ENCODE peak calls at places on chromosome 13, in eight cellular contexts. One of them, this sample, is unnamed.

GRCh38 chr13:35978607-35979316 is 152.4 kb downstream of the DCLK1 start:
- DNase-seq in CD8-positive, alpha-beta T cell: no peak
- DNase-seq in ascending aorta: no peak
- DNase-seq in AG04450: no peak
- DNase-seq in heart right ventricle: peak; percentile 57
- DNase-seq in Caco-2: no peak
- DNase-seq in cardiac muscle cell: peak; percentile 55
- DNase-seq in aorta: no peak
- DNase-seq in this sample: no peak

GRCh38 chr13:99542788-99543406 is 41.6 kb downstream of the TM9SF2 start:
- DNase-seq in Caco-2: no peak
- DNase-seq in cardiac muscle cell: no peak
- DNase-seq in AG04450: no peak
- DNase-seq in aorta: no peak
- DNase-seq in CD8-positive, alpha-beta T cell: peak; percentile 25
- DNase-seq in heart right ventricle: no peak
- DNase-seq in ascending aorta: no peak
- DNase-seq in this sample: no peak

GRCh38 chr13:46761866-46762265 is 35.1 kb downstream of the ESD start:
- DNase-seq in ascending aorta: no peak
- DNase-seq in heart right ventricle: no peak
- DNase-seq in cardiac muscle cell: no peak
- DNase-seq in AG04450: no peak
- DNase-seq in Caco-2: no peak
- DNase-seq in CD8-positive, alpha-beta T cell: no peak
- DNase-seq in aorta: no peak
- DNase-seq in this sample: no peak

GRCh38 chr13:114058051-114058867 is 74.2 kb downstream of the RASA3 start:
- DNase-seq in aorta: peak; percentile 50
- DNase-seq in cardiac muscle cell: no peak
- DNase-seq in AG04450: no peak
- DNase-seq in ascending aorta: no peak
- DNase-seq in heart right ventricle: no peak
- DNase-seq in Caco-2: no peak
- DNase-seq in CD8-positive, alpha-beta T cell: peak; percentile 18
- DNase-seq in this sample: no peak

GRCh38 chr13:42894765-42895181 is 97.3 kb downstream of the EPSTI1 start:
- DNase-seq in CD8-positive, alpha-beta T cell: no peak
- DNase-seq in Caco-2: no peak
- DNase-seq in aorta: no peak
- DNase-seq in ascending aorta: no peak
- DNase-seq in cardiac muscle cell: no peak
- DNase-seq in heart right ventricle: peak; percentile 75
- DNase-seq in AG04450: no peak
- DNase-seq in this sample: no peak

GRCh38 chr13:47289578-47289977 is 392.7 kb upstream of the HTR2A start:
- DNase-seq in AG04450: no peak
- DNase-seq in cardiac muscle cell: no peak
- DNase-seq in ascending aorta: no peak
- DNase-seq in aorta: no peak
- DNase-seq in Caco-2: no peak
- DNase-seq in heart right ventricle: no peak
- DNase-seq in CD8-positive, alpha-beta T cell: no peak
- DNase-seq in this sample: no peak

GRCh38 chr13:26471807-26472206 is 85.7 kb upstream of the WASF3 start:
- DNase-seq in Caco-2: no peak
- DNase-seq in heart right ventricle: no peak
- DNase-seq in cardiac muscle cell: no peak
- DNase-seq in CD8-positive, alpha-beta T cell: no peak
- DNase-seq in aorta: no peak
- DNase-seq in ascending aorta: no peak
- DNase-seq in AG04450: no peak
- DNase-seq in this sample: peak; percentile 43

GRCh38 chr13:20654156-20654555 is 49.3 kb upstream of the IL17D start:
- DNase-seq in cardiac muscle cell: no peak
- DNase-seq in ascending aorta: no peak
- DNase-seq in AG04450: no peak
- DNase-seq in aorta: no peak
- DNase-seq in Caco-2: no peak
- DNase-seq in heart right ventricle: no peak
- DNase-seq in CD8-positive, alpha-beta T cell: no peak
- DNase-seq in this sample: no peak

GRCh38 chr13:72431981-72432617 is 295.3 kb downstream of the MZT1 start:
- DNase-seq in ascending aorta: no peak
- DNase-seq in Caco-2: no peak
- DNase-seq in AG04450: no peak
- DNase-seq in CD8-positive, alpha-beta T cell: no peak
- DNase-seq in cardiac muscle cell: no peak
- DNase-seq in aorta: no peak
- DNase-seq in heart right ventricle: no peak
- DNase-seq in this sample: no peak

GRCh38 chr13:28583661-28584091 is 75.3 kb upstream of the POMP start:
- DNase-seq in heart right ventricle: no peak
- DNase-seq in CD8-positive, alpha-beta T cell: no peak
- DNase-seq in ascending aorta: no peak
- DNase-seq in Caco-2: no peak
- DNase-seq in AG04450: no peak
- DNase-seq in aorta: no peak
- DNase-seq in cardiac muscle cell: no peak
- DNase-seq in this sample: no peak

GRCh38 chr13:79648191-79648590 is 167.2 kb downstream of the NDFIP2 start:
- DNase-seq in AG04450: no peak
- DNase-seq in Caco-2: no peak
- DNase-seq in heart right ventricle: no peak
- DNase-seq in aorta: no peak
- DNase-seq in CD8-positive, alpha-beta T cell: no peak
- DNase-seq in ascending aorta: no peak
- DNase-seq in cardiac muscle cell: no peak
- DNase-seq in this sample: no peak

GRCh38 chr13:27559714-27560113 is 60.6 kb downstream of the LNX2 start:
- DNase-seq in Caco-2: no peak
- DNase-seq in ascending aorta: no peak
- DNase-seq in cardiac muscle cell: no peak
- DNase-seq in AG04450: no peak
- DNase-seq in CD8-positive, alpha-beta T cell: peak; percentile 26
- DNase-seq in aorta: no peak
- DNase-seq in heart right ventricle: no peak
- DNase-seq in this sample: no peak

GRCh38 chr13:113664751-113665581 is 2.1 kb upstream of the GRK1 start:
- DNase-seq in cardiac muscle cell: no peak
- DNase-seq in ascending aorta: no peak
- DNase-seq in heart right ventricle: no peak
- DNase-seq in AG04450: no peak
- DNase-seq in Caco-2: peak; percentile 32
- DNase-seq in CD8-positive, alpha-beta T cell: no peak
- DNase-seq in aorta: peak; percentile 26
- DNase-seq in this sample: no peak

GRCh38 chr13:95714142-95714832 is 37.3 kb downstream of the DNAJC3 start:
- DNase-seq in aorta: no peak
- DNase-seq in ascending aorta: no peak
- DNase-seq in Caco-2: no peak
- DNase-seq in heart right ventricle: no peak
- DNase-seq in CD8-positive, alpha-beta T cell: no peak
- DNase-seq in AG04450: peak; percentile 38
- DNase-seq in cardiac muscle cell: no peak
- DNase-seq in this sample: no peak

GRCh38 chr13:36736119-36736726 is 62.4 kb downstream of the SERTM1 start:
- DNase-seq in Caco-2: no peak
- DNase-seq in ascending aorta: no peak
- DNase-seq in heart right ventricle: peak; percentile 40
- DNase-seq in AG04450: peak; percentile 37
- DNase-seq in aorta: peak; percentile 51
- DNase-seq in CD8-positive, alpha-beta T cell: no peak
- DNase-seq in cardiac muscle cell: peak; percentile 79
- DNase-seq in this sample: no peak

GRCh38 chr13:30844548-30845296 is 61.3 kb upstream of the MEDAG start:
- DNase-seq in CD8-positive, alpha-beta T cell: no peak
- DNase-seq in cardiac muscle cell: no peak
- DNase-seq in AG04450: no peak
- DNase-seq in ascending aorta: no peak
- DNase-seq in heart right ventricle: no peak
- DNase-seq in Caco-2: no peak
- DNase-seq in aorta: no peak
- DNase-seq in this sample: no peak

GRCh38 chr13:44230736-44231135 is 142.9 kb upstream of the SERP2 start:
- DNase-seq in cardiac muscle cell: no peak
- DNase-seq in ascending aorta: no peak
- DNase-seq in CD8-positive, alpha-beta T cell: no peak
- DNase-seq in Caco-2: no peak
- DNase-seq in heart right ventricle: no peak
- DNase-seq in AG04450: no peak
- DNase-seq in aorta: no peak
- DNase-seq in this sample: no peak

GRCh38 chr13:73952683-73953082 is 181.5 kb downstream of the KLF12 start:
- DNase-seq in AG04450: peak; percentile 39
- DNase-seq in Caco-2: no peak
- DNase-seq in ascending aorta: no peak
- DNase-seq in aorta: no peak
- DNase-seq in heart right ventricle: no peak
- DNase-seq in CD8-positive, alpha-beta T cell: no peak
- DNase-seq in cardiac muscle cell: no peak
- DNase-seq in this sample: no peak

GRCh38 chr13:31749929-31750328 is 10.6 kb downstream of the RXFP2 start:
- DNase-seq in cardiac muscle cell: no peak
- DNase-seq in AG04450: peak; percentile 72
- DNase-seq in heart right ventricle: no peak
- DNase-seq in Caco-2: no peak
- DNase-seq in aorta: no peak
- DNase-seq in ascending aorta: no peak
- DNase-seq in CD8-positive, alpha-beta T cell: no peak
- DNase-seq in this sample: no peak

GRCh38 chr13:91813255-91813654 is 414.8 kb downstream of the GPC5 start:
- DNase-seq in CD8-positive, alpha-beta T cell: no peak
- DNase-seq in AG04450: no peak
- DNase-seq in Caco-2: no peak
- DNase-seq in heart right ventricle: peak; percentile 44
- DNase-seq in cardiac muscle cell: peak; percentile 90
- DNase-seq in aorta: no peak
- DNase-seq in ascending aorta: no peak
- DNase-seq in this sample: no peak

GRCh38 chr13:47835470-47836228 is 165.4 kb downstream of the SUCLA2 start:
- DNase-seq in AG04450: no peak
- DNase-seq in ascending aorta: no peak
- DNase-seq in heart right ventricle: no peak
- DNase-seq in cardiac muscle cell: no peak
- DNase-seq in aorta: no peak
- DNase-seq in Caco-2: no peak
- DNase-seq in CD8-positive, alpha-beta T cell: no peak
- DNase-seq in this sample: no peak

DNA sequence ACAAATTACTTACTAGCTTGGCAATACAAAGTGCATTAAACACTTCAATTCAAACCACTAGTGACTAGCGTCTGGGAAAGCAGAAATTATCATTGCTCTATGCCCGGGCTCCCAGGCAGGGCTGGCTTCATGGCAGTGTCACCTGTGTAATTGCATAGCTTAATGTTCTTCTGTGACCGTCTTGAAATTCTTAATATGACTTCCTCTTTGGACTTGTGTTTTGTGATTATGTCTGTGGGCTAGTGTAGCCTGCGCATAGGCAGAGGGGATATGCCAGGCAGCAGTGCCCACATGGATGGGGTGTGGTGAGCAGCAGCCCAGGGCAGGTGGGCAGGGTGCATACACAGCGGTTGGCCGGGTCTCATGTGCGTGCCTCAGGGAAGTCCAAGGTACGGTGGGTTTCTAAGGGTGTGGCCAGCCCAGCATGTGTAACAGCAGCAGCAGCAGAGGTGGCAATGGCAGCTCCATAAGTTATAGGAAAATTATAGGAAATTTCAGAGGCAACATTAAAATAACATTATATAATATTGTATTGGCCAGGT is 60.3 kb downstream of the KL start:
- DNase-seq in AG04450: no peak
- DNase-seq in CD8-positive, alpha-beta T cell: no peak
- DNase-seq in heart right ventricle: no peak
- DNase-seq in cardiac muscle cell: no peak
- DNase-seq in aorta: no peak
- DNase-seq in ascending aorta: no peak
- DNase-seq in Caco-2: no peak
- DNase-seq in this sample: no peak
- H3K4me3 ChIP-seq in AG04450: no peak overlapping the region
- H3K4me3 ChIP-seq in CD8-positive, alpha-beta T cell: no peak overlapping the region
- H3K4me3 ChIP-seq in heart right ventricle: no peak overlapping the region
- H3K4me3 ChIP-seq in cardiac muscle cell: no peak overlapping the region
- H3K4me3 ChIP-seq in aorta: no peak overlapping the region
- H3K4me3 ChIP-seq in ascending aorta: no peak overlapping the region
- H3K4me3 ChIP-seq in Caco-2: no peak overlapping the region
- H3K4me3 ChIP-seq in this sample: no peak overlapping the region

GRCh38 chr13:83340170-83340569 is 542.1 kb downstream of the SLITRK1 start:
- DNase-seq in CD8-positive, alpha-beta T cell: no peak
- DNase-seq in cardiac muscle cell: no peak
- DNase-seq in heart right ventricle: no peak
- DNase-seq in Caco-2: no peak
- DNase-seq in ascending aorta: no peak
- DNase-seq in aorta: no peak
- DNase-seq in AG04450: no peak
- DNase-seq in this sample: no peak
- H3K9me3 ChIP-seq in CD8-positive, alpha-beta T cell: no peaks in the 10 kb centered on the region
- H3K9me3 ChIP-seq in cardiac muscle cell: no peaks in the 10 kb centered on the region
- H3K9me3 ChIP-seq in heart right ventricle: peaks cover 14% of the 10 kb centered on the region
- H3K9me3 ChIP-seq in Caco-2: no peaks in the 10 kb centered on the region
- H3K9me3 ChIP-seq in ascending aorta: no peaks in the 10 kb centered on the region
- H3K9me3 ChIP-seq in aorta: peaks cover 2% of the 10 kb centered on the region
- H3K9me3 ChIP-seq in AG04450: no peaks in the 10 kb centered on the region
- H3K9me3 ChIP-seq in this sample: no peaks in the 10 kb centered on the region

GRCh38 chr13:59924256-59924655 is 239.5 kb downstream of the DIAPH3 start:
- DNase-seq in aorta: no peak
- DNase-seq in cardiac muscle cell: no peak
- DNase-seq in heart right ventricle: no peak
- DNase-seq in AG04450: no peak
- DNase-seq in ascending aorta: no peak
- DNase-seq in CD8-positive, alpha-beta T cell: no peak
- DNase-seq in Caco-2: no peak
- DNase-seq in this sample: no peak
- H3K4me3 ChIP-seq in aorta: no peak overlapping the region
- H3K4me3 ChIP-seq in cardiac muscle cell: no peak overlapping the region
- H3K4me3 ChIP-seq in heart right ventricle: no peak overlapping the region
- H3K4me3 ChIP-seq in AG04450: no peak overlapping the region
- H3K4me3 ChIP-seq in ascending aorta: no peak overlapping the region
- H3K4me3 ChIP-seq in CD8-positive, alpha-beta T cell: no peak overlapping the region
- H3K4me3 ChIP-seq in Caco-2: no peak overlapping the region
- H3K4me3 ChIP-seq in this sample: no peak overlapping the region

DNA sequence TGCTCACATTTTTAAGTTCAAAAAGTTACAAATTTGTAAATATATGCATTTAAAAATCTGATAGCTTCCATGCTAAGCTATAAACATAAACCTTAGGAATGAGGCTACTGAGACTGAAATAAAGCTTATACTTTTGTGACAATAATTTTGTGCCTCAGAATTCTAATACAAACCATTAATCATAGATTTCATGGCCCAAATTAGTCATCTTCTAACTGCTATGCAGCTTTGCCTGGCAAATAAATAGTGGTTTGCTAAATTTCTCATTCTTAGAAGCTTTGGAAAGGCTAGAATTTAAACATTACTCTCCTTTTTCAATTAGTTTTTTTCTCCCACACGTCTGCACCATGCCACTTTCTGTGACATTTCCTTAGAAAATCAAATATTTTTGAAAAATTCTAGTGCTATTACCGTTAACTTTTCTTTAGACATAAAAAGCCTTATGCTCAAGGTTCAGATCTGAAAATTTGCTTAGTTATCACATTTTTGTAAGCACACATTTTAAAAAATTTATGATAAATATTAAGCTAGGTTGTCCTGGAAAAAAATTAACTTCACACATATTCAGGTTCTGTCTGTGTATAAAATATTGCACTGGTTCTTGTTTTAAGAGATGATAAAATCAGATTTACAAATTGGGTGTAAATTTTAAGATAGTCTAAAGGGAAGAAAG is 46.9 kb downstream of the FNDC3A start:
- DNase-seq in Caco-2: no peak
- DNase-seq in AG04450: no peak
- DNase-seq in ascending aorta: no peak
- DNase-seq in heart right ventricle: no peak
- DNase-seq in CD8-positive, alpha-beta T cell: no peak
- DNase-seq in aorta: no peak
- DNase-seq in cardiac muscle cell: no peak
- DNase-seq in this sample: no peak
- H3K9me3 ChIP-seq in Caco-2: no peaks in the 10 kb centered on the region
- H3K9me3 ChIP-seq in AG04450: peaks cover 7% of the 10 kb centered on the region
- H3K9me3 ChIP-seq in ascending aorta: no peaks in the 10 kb centered on the region
- H3K9me3 ChIP-seq in heart right ventricle: peaks cover 13% of the 10 kb centered on the region
- H3K9me3 ChIP-seq in CD8-positive, alpha-beta T cell: no peaks in the 10 kb centered on the region
- H3K9me3 ChIP-seq in aorta: no peaks in the 10 kb centered on the region
- H3K9me3 ChIP-seq in cardiac muscle cell: no peaks in the 10 kb centered on the region
- H3K9me3 ChIP-seq in this sample: no peaks in the 10 kb centered on the region